ENCODE peak calls at places on chromosomes 7 and 10, in four cellular contexts. One of them, this sample, is unnamed.

GRCh38 chr10:7159928-7160327 is 250.9 kb downstream of the SFMBT2 start:
- DNase-seq in endothelial cell: no peak
- DNase-seq in tibial artery: no peak
- DNase-seq in NCI-H1092: no peak
- DNase-seq in this sample: no peak

GRCh38 chr7:26843696-26844095 is 20.7 kb downstream of the SKAP2 start:
- DNase-seq in endothelial cell: no peak
- DNase-seq in tibial artery: no peak
- DNase-seq in NCI-H1092: no peak
- DNase-seq in this sample: no peak

GRCh38 chr7:98800996-98801395 is 68.8 kb downstream of the TMEM130 start:
- DNase-seq in endothelial cell: no peak
- DNase-seq in tibial artery: no peak
- DNase-seq in NCI-H1092: no peak
- DNase-seq in this sample: no peak

GRCh38 chr10:128105383-128105782 is 20.8 kb downstream of the MKI67 start:
- DNase-seq in endothelial cell: no peak
- DNase-seq in tibial artery: no peak
- DNase-seq in NCI-H1092: no peak
- DNase-seq in this sample: no peak

GRCh38 chr10:5873515-5873995 is 16.1 kb downstream of the ANKRD16 start:
- DNase-seq in endothelial cell: peak
- DNase-seq in tibial artery: peak
- DNase-seq in NCI-H1092: peak
- DNase-seq in this sample: peak

GRCh38 chr10:52353210-52353609 is 39.1 kb downstream of the DKK1 start:
- DNase-seq in endothelial cell: no peak
- DNase-seq in tibial artery: no peak
- DNase-seq in NCI-H1092: no peak
- DNase-seq in this sample: no peak

GRCh38 chr7:151470656-151471180 is 30.8 kb upstream of the CRYGN start:
- DNase-seq in endothelial cell: no peak
- DNase-seq in tibial artery: no peak
- DNase-seq in NCI-H1092: no peak
- DNase-seq in this sample: no peak

GRCh38 chr7:120729300-120729699 is 128.6 kb downstream of the TSPAN12 start:
- DNase-seq in endothelial cell: no peak
- DNase-seq in tibial artery: no peak
- DNase-seq in NCI-H1092: no peak
- DNase-seq in this sample: no peak

GRCh38 chr10:105258036-105258673 is 617.1 kb downstream of the SORCS3 start:
- DNase-seq in endothelial cell: no peak
- DNase-seq in tibial artery: no peak
- DNase-seq in NCI-H1092: no peak
- DNase-seq in this sample: no peak

GRCh38 chr7:40175725-40176510 is 41.1 kb downstream of the SUGCT start:
- DNase-seq in endothelial cell: no peak
- DNase-seq in tibial artery: no peak
- DNase-seq in NCI-H1092: no peak
- DNase-seq in this sample: no peak

GRCh38 chr7:2443491-2443890 is 32.7 kb downstream of the GRIFIN start:
- DNase-seq in endothelial cell: no peak
- DNase-seq in tibial artery: no peak
- DNase-seq in NCI-H1092: no peak
- DNase-seq in this sample: no peak

GRCh38 chr10:133520193-133520738 is 6.9 kb upstream of the CYP2E1 start:
- DNase-seq in endothelial cell: peak
- DNase-seq in tibial artery: peak
- DNase-seq in NCI-H1092: no peak
- DNase-seq in this sample: peak

GRCh38 chr10:76117949-76118348 is 686.5 kb downstream of the LRMDA start:
- DNase-seq in endothelial cell: no peak
- DNase-seq in tibial artery: no peak
- DNase-seq in NCI-H1092: no peak
- DNase-seq in this sample: no peak

GRCh38 chr7:102883098-102883860 is 29.5 kb upstream of the LRRC17 start:
- DNase-seq in endothelial cell: no peak
- DNase-seq in tibial artery: no peak
- DNase-seq in NCI-H1092: no peak
- DNase-seq in this sample: no peak

GRCh38 chr7:7913506-7913905 is 55.1 kb upstream of the GLCCI1 start:
- DNase-seq in endothelial cell: no peak
- DNase-seq in tibial artery: no peak
- DNase-seq in NCI-H1092: no peak
- DNase-seq in this sample: no peak

GRCh38 chr7:93851536-93851935 is 39.0 kb downstream of the TFPI2 start:
- DNase-seq in endothelial cell: no peak
- DNase-seq in tibial artery: no peak
- DNase-seq in NCI-H1092: no peak
- DNase-seq in this sample: no peak

GRCh38 chr7:134865001-134865845 is 85.8 kb downstream of the CALD1 start:
- DNase-seq in endothelial cell: no peak
- DNase-seq in tibial artery: no peak
- DNase-seq in NCI-H1092: no peak
- DNase-seq in this sample: peak

GRCh38 chr7:143437568-143437967 is 5.7 kb upstream of the TAS2R60 start:
- DNase-seq in endothelial cell: no peak
- DNase-seq in tibial artery: no peak
- DNase-seq in NCI-H1092: no peak
- DNase-seq in this sample: no peak

GRCh38 chr7:158957921-158958471 is 101.6 kb downstream of the DYNC2I1 start:
- DNase-seq in endothelial cell: no peak
- DNase-seq in tibial artery: no peak
- DNase-seq in NCI-H1092: peak
- DNase-seq in this sample: no peak

GRCh38 chr10:90919683-90920574 is 958 bp downstream of the ANKRD1 start:
- DNase-seq in endothelial cell: no peak
- DNase-seq in tibial artery: no peak
- DNase-seq in NCI-H1092: no peak
- DNase-seq in this sample: no peak

GRCh38 chr10:131692176-131692575 is 208.6 kb upstream of the PPP2R2D start:
- DNase-seq in endothelial cell: no peak
- DNase-seq in tibial artery: no peak
- DNase-seq in NCI-H1092: no peak
- DNase-seq in this sample: no peak

This sample was measured in GM12878.